ENCODE peak calls at places on chromosome 14, in six cellular contexts. D is NAMALWA; P is neural progenitor cell; H is stimulated activated naive CD8-positive, alpha-beta T cell treated with anti-CD3 and anti-CD28 coated beads, Interleukin-15, amount 100 ng/mL, for 72 hours; J is psoas muscle; N is nucleus accumbens. T is an unnamed sample.

GRCh38 chr14:68551045-68551683 is 241.7 kb downstream of the ZFP36L1 start:
- DNase-seq in H (no peak), J (no peak), N (no peak), P (no peak), D (no peak), T (no peak)

GRCh38 chr14:102584871-102585869 is 7.3 kb upstream of the RCOR1 start:
- DNase-seq in D (no peak), N (no peak), H (no peak), J (no peak), P (peak; percentile 95), T (no peak)

GRCh38 chr14:70888151-70888499 is 19.1 kb upstream of the PCNX1 start:
- DNase-seq in J (no peak), N (no peak), H (no peak), D (no peak), P (no peak), T (no peak)

GRCh38 chr14:104401785-104402184 is 177.8 kb upstream of the C14orf180 start:
- DNase-seq in J (no peak), N (no peak), P (no peak), H (no peak), D (no peak), T (no peak)

GRCh38 chr14:73783107-73783727 is 68.4 kb upstream of the PTGR2 start:
- DNase-seq in N (no peak), P (peak; percentile 96), D (no peak), H (no peak), J (no peak), T (no peak)

GRCh38 chr14:53273671-53274072 is 120.5 kb upstream of the DDHD1 start:
- DNase-seq in D (peak; percentile 1), J (no peak), P (no peak), H (no peak), N (no peak), T (no peak)

GRCh38 chr14:70887207-70888150 is 19.8 kb upstream of the PCNX1 start:
- DNase-seq in H (no peak), N (no peak), P (no peak), J (no peak), D (no peak), T (no peak)

GRCh38 chr14:94173471-94173884 is 644 bp upstream of the PPP4R4 start:
- DNase-seq in D (no peak), H (no peak), N (no peak), P (no peak), J (no peak), T (peak; percentile 13)

GRCh38 chr14:44935155-44935554 is 26.6 kb downstream of the KLHL28 start:
- DNase-seq in N (no peak), H (no peak), D (no peak), J (no peak), P (no peak), T (no peak)

GRCh38 chr14:39873793-39874192 is 441.6 kb upstream of the FBXO33 start:
- DNase-seq in H (no peak), N (no peak), D (no peak), J (no peak), P (no peak), T (no peak)

GRCh38 chr14:80211143-80212024 is at the start of gene DIO2:
- DNase-seq in J (peak; percentile 60), N (peak; percentile 50), D (no peak), P (peak; percentile 12), H (no peak), T (peak; percentile 63)

GRCh38 chr14:60515696-60516284 is 6.8 kb downstream of the SIX6 start:
- DNase-seq in H (no peak), J (peak; percentile 53), P (peak; percentile 89), D (no peak), N (no peak), T (no peak)

GRCh38 chr14:33297565-33297964 is 358.9 kb downstream of the NPAS3 start:
- DNase-seq in D (no peak), J (no peak), N (no peak), P (no peak), H (no peak), T (no peak)

GRCh38 chr14:91957876-91958313 is 10.4 kb upstream of the FBLN5 start:
- DNase-seq in D (no peak), H (no peak), P (no peak), J (no peak), N (no peak), T (no peak)

GRCh38 chr14:34667007-34667406 is 37.1 kb upstream of the SNX6 start:
- DNase-seq in N (no peak), H (no peak), P (no peak), D (no peak), J (no peak), T (no peak)

GRCh38 chr14:33934043-33934750 is 16.7 kb downstream of the EGLN3 start:
- DNase-seq in N (no peak), J (no peak), D (no peak), P (no peak), H (no peak), T (no peak)

GRCh38 chr14:39322807-39323206 is 89.1 kb downstream of the MIA2 start:
- DNase-seq in J (no peak), D (no peak), N (no peak), H (no peak), P (no peak), T (no peak)

GRCh38 chr14:59407246-59407615 is 57.9 kb downstream of the GPR135 start:
- DNase-seq in D (no peak), P (no peak), N (no peak), J (no peak), H (no peak), T (no peak)

GRCh38 chr14:61690982-61691381 is 4.3 kb upstream of the HIF1A start:
- DNase-seq in J (no peak), H (no peak), D (no peak), N (no peak), P (no peak), T (no peak)

GRCh38 chr14:60164404-60164716 is 838 bp downstream of the DHRS7 start:
- DNase-seq in D (no peak), P (no peak), N (no peak), J (no peak), H (no peak), T (no peak)

GRCh38 chr14:104864267-104865068 is 600 bp upstream of the CEP170B start:
- DNase-seq in N (no peak), P (peak; percentile 75), D (no peak), J (no peak), H (no peak), T (no peak)

GRCh38 chr14:104204660-104205149 is 66.3 kb downstream of the KIF26A start:
- DNase-seq in H (no peak), J (no peak), N (no peak), P (no peak), D (no peak), T (no peak)

GRCh38 chr14:60532442-60532841 is 23.5 kb downstream of the SIX6 start:
- DNase-seq in N (no peak), J (no peak), H (no peak), D (no peak), P (no peak), T (no peak)

GRCh38 chr14:20327005-20327869 is 5.8 kb downstream of the CCNB1IP1 start:
- DNase-seq in P (peak; percentile 65), H (peak; percentile 16), J (no peak), D (peak; percentile 87), N (no peak), T (no peak)

GRCh38 chr14:82710257-82710841 is 1176.7 kb upstream of the SEL1L start:
- DNase-seq in D (peak; percentile 70), H (peak; percentile 24), J (no peak), N (no peak), P (peak; percentile 84), T (no peak)

GRCh38 chr14:93333631-93334095 is 827 bp upstream of the BTBD7 start:
- DNase-seq in D (no peak), N (no peak), H (no peak), J (no peak), P (no peak), T (no peak)

GRCh38 chr14:91835920-91836843 is 31.2 kb downstream of the TC2N start:
- DNase-seq in P (peak; percentile 89), J (peak; percentile 69), D (peak; percentile 65), H (peak; percentile 82), N (no peak), T (peak; percentile 39)

GRCh38 chr14:75720828-75721227 is 59.8 kb downstream of the TTLL5 start:
- DNase-seq in P (no peak), N (peak; percentile 64), J (peak; percentile 50), D (no peak), H (no peak), T (peak; percentile 55)

GRCh38 chr14:103199141-103199540 is 75.9 kb downstream of the TNFAIP2 start:
- DNase-seq in N (no peak), H (no peak), D (no peak), P (no peak), J (no peak), T (no peak)

GRCh38 chr14:90061849-90062794 is at the start of gene KCNK13:
- DNase-seq in N (no peak), H (peak; percentile 17), P (peak; percentile 67), D (no peak), J (no peak), T (no peak)